ENCODE peak calls at places on chromosome 6, in seven cellular contexts. F, R, U, B, P, T and V are unnamed samples.

GRCh38 chr6:113693866-113694265 is 163.3 kb upstream of the MARCKS start:
- DNase-seq in F (no peak), R (no peak), U (no peak), B (no peak), P (no peak), T (no peak), V (no peak)

GRCh38 chr6:166019214-166019613 is 148.4 kb downstream of the TBXT start:
- DNase-seq in F (no peak), R (no peak), U (no peak), B (no peak), P (no peak), T (no peak), V (no peak)

GRCh38 chr6:6682225-6682624 is 93.7 kb downstream of the LY86 start:
- DNase-seq in F (no peak), R (no peak), U (no peak), B (no peak), P (no peak), T (no peak), V (no peak)

GRCh38 chr6:56757585-56757984 is 114.9 kb upstream of the DST start:
- DNase-seq in F (no peak), R (no peak), U (no peak), B (no peak), P (peak), T (no peak), V (peak)

GRCh38 chr6:158033751-158034702 is 52.4 kb downstream of the SYNJ2 start:
- DNase-seq in F (no peak), R (no peak), U (no peak), B (no peak), P (peak), T (no peak), V (peak)

GRCh38 chr6:26295691-26296555 is 69.1 kb upstream of the BTN3A2 start:
- DNase-seq in F (no peak), R (peak), U (no peak), B (no peak), P (no peak), T (no peak), V (peak)

GRCh38 chr6:159062564-159062945 is 17.8 kb upstream of the TAGAP start:
- DNase-seq in F (peak), R (no peak), U (peak), B (no peak), P (no peak), T (peak), V (no peak)

GRCh38 chr6:137571854-137572253 is 77.7 kb upstream of the OLIG3 start:
- DNase-seq in F (no peak), R (no peak), U (peak), B (no peak), P (peak), T (peak), V (peak)

GRCh38 chr6:23334360-23334759 is 765.0 kb downstream of the HDGFL1 start:
- DNase-seq in F (no peak), R (no peak), U (no peak), B (no peak), P (no peak), T (no peak), V (no peak)

GRCh38 chr6:44917430-44917829 is 410.7 kb upstream of the RUNX2 start:
- DNase-seq in F (no peak), R (no peak), U (no peak), B (no peak), P (no peak), T (no peak), V (no peak)

GRCh38 chr6:169251822-169252804 is 1.5 kb downstream of the THBS2 start:
- DNase-seq in F (no peak), R (no peak), U (no peak), B (no peak), P (no peak), T (no peak), V (no peak)

GRCh38 chr6:71349395-71349794 is 60.8 kb downstream of the OGFRL1 start:
- DNase-seq in F (peak), R (peak), U (no peak), B (no peak), P (no peak), T (peak), V (no peak)

GRCh38 chr6:82113231-82113630 is 134.3 kb downstream of the IBTK start:
- DNase-seq in F (no peak), R (no peak), U (no peak), B (no peak), P (no peak), T (no peak), V (no peak)

GRCh38 chr6:136534268-136534667 is 16.0 kb downstream of the MAP7 start:
- DNase-seq in F (no peak), R (no peak), U (no peak), B (no peak), P (no peak), T (no peak), V (no peak)

GRCh38 chr6:26155066-26155925 is 68.1 kb downstream of the HFE start:
- DNase-seq in F (no peak), R (no peak), U (peak), B (no peak), P (peak), T (peak), V (peak)

GRCh38 chr6:26087284-26088115 is at the start of gene HFE:
- DNase-seq in F (no peak), R (no peak), U (peak), B (peak), P (peak), T (peak), V (peak)

GRCh38 chr6:36627801-36628246 is 33.7 kb downstream of the SRSF3 start:
- DNase-seq in F (no peak), R (no peak), U (no peak), B (no peak), P (peak), T (no peak), V (peak)

GRCh38 chr6:33577106-33577535 is 3.0 kb downstream of the BAK1 start:
- DNase-seq in F (no peak), R (no peak), U (peak), B (no peak), P (peak), T (no peak), V (peak)

GRCh38 chr6:158014505-158015187 is 33.0 kb downstream of the SYNJ2 start:
- DNase-seq in F (no peak), R (no peak), U (no peak), B (no peak), P (peak), T (no peak), V (no peak)

GRCh38 chr6:797479-798077 is 104.6 kb upstream of the EXOC2 start:
- DNase-seq in F (no peak), R (peak), U (peak), B (peak), P (peak), T (peak), V (peak)

GRCh38 chr6:102793752-102794151 is 1400.2 kb downstream of the GRIK2 start:
- DNase-seq in F (no peak), R (no peak), U (no peak), B (no peak), P (no peak), T (no peak), V (no peak)

GRCh38 chr6:163531122-163531521 is 116.6 kb downstream of the QKI start:
- DNase-seq in F (no peak), R (no peak), U (no peak), B (no peak), P (no peak), T (no peak), V (no peak)

GRCh38 chr6:82246802-82247633 is 526 bp downstream of the IBTK start:
- DNase-seq in F (no peak), R (peak), U (peak), B (peak), P (peak), T (no peak), V (peak)

GRCh38 chr6:157990321-157991066 is 8.8 kb downstream of the SYNJ2 start:
- DNase-seq in F (no peak), R (no peak), U (peak), B (no peak), P (no peak), T (no peak), V (no peak)

GRCh38 chr6:36836091-36836770 is 3.0 kb downstream of the CPNE5 start:
- DNase-seq in F (no peak), R (no peak), U (no peak), B (no peak), P (no peak), T (no peak), V (no peak)